ENCODE peak calls at places on chromosomes 12 and 14, in eight cellular contexts. L, E, C, J, Q, Z, D and M are unnamed samples.

GRCh38 chr12:127293507-127294310 is 973.3 kb upstream of the TMEM132C start:
- DNase-seq in L (peak), E (no peak), C (peak), J (no peak), Q (peak), Z (no peak), D (peak), M (peak)

GRCh38 chr12:88775742-88776151 is 195.5 kb upstream of the KITLG start:
- DNase-seq in L (no peak), E (no peak), C (no peak), J (no peak), Q (no peak), Z (no peak), D (no peak), M (no peak)

GRCh38 chr14:88823968-88824313 is 510 bp upstream of the TTC8 start:
- DNase-seq in L (no peak), E (no peak), C (no peak), J (no peak), Q (no peak), Z (no peak), D (no peak), M (no peak)

GRCh38 chr12:56237552-56237951 is 7.7 kb downstream of the SLC39A5 start:
- DNase-seq in L (no peak), E (no peak), C (no peak), J (no peak), Q (no peak), Z (no peak), D (peak), M (no peak)

GRCh38 chr14:99931308-99931707 is 133.9 kb upstream of the EVL start:
- DNase-seq in L (no peak), E (no peak), C (no peak), J (no peak), Q (no peak), Z (no peak), D (no peak), M (no peak)

GRCh38 chr14:75454963-75455546 is 27.2 kb downstream of the JDP2 start:
- DNase-seq in L (peak), E (no peak), C (peak), J (no peak), Q (peak), Z (peak), D (peak), M (no peak)

GRCh38 chr12:16385779-16386646 is 38.6 kb downstream of the MGST1 start:
- DNase-seq in L (peak), E (no peak), C (peak), J (no peak), Q (peak), Z (peak), D (peak), M (peak)

GRCh38 chr12:49808686-49809368 is 19.4 kb downstream of the NCKAP5L start:
- DNase-seq in L (no peak), E (no peak), C (no peak), J (no peak), Q (no peak), Z (no peak), D (peak), M (no peak)

GRCh38 chr12:130396667-130397066 is 59.0 kb downstream of the PIWIL1 start:
- DNase-seq in L (no peak), E (no peak), C (no peak), J (no peak), Q (no peak), Z (no peak), D (no peak), M (no peak)

GRCh38 chr12:25377475-25378179 is 126.9 kb upstream of the KRAS start:
- DNase-seq in L (peak), E (peak), C (peak), J (no peak), Q (peak), Z (no peak), D (peak), M (peak)

GRCh38 chr14:106518054-106518943 is 991.9 kb downstream of the TMEM121 start:
- DNase-seq in L (no peak), E (peak), C (no peak), J (no peak), Q (no peak), Z (no peak), D (no peak), M (no peak)

GRCh38 chr12:129520736-129521135 is 383.1 kb downstream of the TMEM132D start:
- DNase-seq in L (no peak), E (no peak), C (peak), J (no peak), Q (no peak), Z (peak), D (peak), M (no peak)

GRCh38 chr14:79332504-79333197 is 878.7 kb downstream of the DIO2 start:
- DNase-seq in L (no peak), E (no peak), C (no peak), J (no peak), Q (no peak), Z (no peak), D (peak), M (no peak)
- H3K4me3 ChIP-seq in L (no peak), E (no peak), C (no peak), J (no peak), Q (no peak), Z (no peak), D (no peak), M (no peak)

DNA sequence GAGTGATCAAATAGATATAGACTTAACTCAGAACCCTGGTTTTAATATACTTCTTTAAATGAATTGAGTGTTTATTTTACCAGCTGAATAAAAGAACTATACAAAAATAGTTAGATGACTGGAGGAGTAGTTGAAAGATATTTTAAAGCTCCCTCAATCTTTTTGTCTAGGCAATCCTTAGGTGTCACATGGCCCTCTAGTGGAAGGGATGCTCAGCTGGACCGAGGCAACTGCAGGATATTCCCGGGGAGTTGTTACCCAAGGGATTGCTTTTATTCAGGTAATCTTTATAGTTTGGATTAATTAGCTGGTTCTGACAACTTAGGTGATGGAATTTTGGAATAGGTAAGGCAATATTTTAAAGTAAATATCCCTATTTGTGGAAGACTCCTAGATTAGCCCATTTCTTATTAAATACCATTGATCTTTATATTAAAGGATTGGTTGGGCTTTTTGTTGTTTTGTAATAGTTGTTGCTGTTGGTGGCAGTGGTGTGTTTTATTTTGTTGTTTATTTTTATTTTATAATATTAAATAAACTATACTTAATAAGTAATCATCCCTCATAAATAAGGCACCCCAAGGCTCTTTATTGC is 57.1 kb downstream of the ZDHHC17 start:
- DNase-seq in L (peak), E (no peak), C (peak), J (no peak), Q (peak), Z (no peak), D (peak), M (peak)
- TF ChIP-seq CTCF in L (peak), E (no peak), C (peak), J (peak), Q (peak), Z (peak), D (peak), M (peak)

GRCh38 chr14:78959674-78960264 is 789.6 kb downstream of the NRXN3 start:
- DNase-seq in L (peak), E (peak), C (peak), J (no peak), Q (peak), Z (peak), D (peak), M (peak)
- H3K4me3 ChIP-seq in L (no peak), E (no peak), C (no peak), J (peak), Q (peak), Z (no peak), D (peak), M (no peak)

DNA sequence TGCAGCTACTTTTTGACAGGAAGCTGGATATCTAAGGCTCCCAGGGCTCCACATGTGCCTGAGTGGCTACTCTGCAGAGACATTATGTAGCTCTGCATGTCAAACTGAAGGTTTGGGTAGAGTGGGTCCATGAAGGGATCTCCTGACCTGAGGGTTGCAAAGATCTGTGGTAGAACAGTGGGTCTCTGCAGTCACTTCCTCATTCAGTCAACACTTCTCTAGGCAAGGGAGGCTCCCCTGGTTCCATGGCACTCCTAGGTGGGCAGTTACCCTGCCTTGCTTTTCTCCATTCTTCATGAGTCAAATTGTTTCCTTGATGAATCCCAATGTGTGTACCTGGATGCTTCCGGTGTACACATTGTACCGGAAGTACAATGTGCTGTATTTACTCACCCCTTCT is 57.4 kb downstream of the CMAS start:
- DNase-seq in L (no peak), E (no peak), C (no peak), J (no peak), Q (no peak), Z (no peak), D (no peak), M (no peak)
- TF ChIP-seq CTCF in L (no peak), E (no peak), C (no peak), J (no peak), Q (no peak), Z (no peak), D (no peak), M (no peak)

GRCh38 chr12:77941396-77941795 is 110.7 kb downstream of the NAV3 start:
- DNase-seq in L (no peak), E (no peak), C (no peak), J (no peak), Q (no peak), Z (no peak), D (no peak), M (no peak)
- H3K4me3 ChIP-seq in L (peak), E (no peak), C (peak), J (no peak), Q (peak), Z (peak), D (peak), M (peak)

DNA sequence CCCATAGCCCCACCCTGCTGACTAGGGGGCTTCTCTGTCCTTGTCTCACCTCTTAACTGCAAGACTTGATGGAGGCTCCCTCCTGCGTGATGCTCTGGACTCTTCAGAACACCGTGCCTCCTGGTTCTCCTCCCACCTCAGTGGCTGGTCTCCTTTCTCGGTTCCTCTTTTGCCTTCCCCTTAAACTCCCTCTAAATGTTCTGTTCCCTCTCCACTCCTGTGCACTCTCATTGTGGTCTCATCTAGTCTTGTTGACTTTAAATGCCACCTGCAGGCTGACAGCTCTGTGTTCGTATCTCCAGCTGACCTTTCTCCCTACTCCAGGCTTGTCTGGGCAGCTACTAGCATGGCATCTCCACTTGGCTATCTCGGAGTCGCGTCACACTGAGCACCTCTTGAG is 28.3 kb downstream of the DYNC1H1 start:
- DNase-seq in L (no peak), E (no peak), C (no peak), J (no peak), Q (no peak), Z (no peak), D (no peak), M (no peak)
- TF ChIP-seq CTCF in L (no peak), E (no peak), C (no peak), J (no peak), Q (no peak), Z (no peak), D (no peak), M (no peak)

GRCh38 chr14:36511981-36512584 is 7.9 kb downstream of the NKX2-1 start:
- DNase-seq in L (no peak), E (no peak), C (no peak), J (no peak), Q (no peak), Z (no peak), D (no peak), M (no peak)

GRCh38 chr14:36509056-36509917 is 10.7 kb downstream of the NKX2-1 start:
- DNase-seq in L (no peak), E (no peak), C (no peak), J (no peak), Q (no peak), Z (no peak), D (no peak), M (no peak)

GRCh38 chr14:36512585-36513003 is 7.4 kb downstream of the NKX2-1 start:
- DNase-seq in L (no peak), E (no peak), C (no peak), J (no peak), Q (no peak), Z (no peak), D (no peak), M (no peak)

GRCh38 chr14:36510078-36510799 is 9.8 kb downstream of the NKX2-1 start:
- DNase-seq in L (no peak), E (no peak), C (no peak), J (peak), Q (no peak), Z (no peak), D (no peak), M (no peak)

DNA sequence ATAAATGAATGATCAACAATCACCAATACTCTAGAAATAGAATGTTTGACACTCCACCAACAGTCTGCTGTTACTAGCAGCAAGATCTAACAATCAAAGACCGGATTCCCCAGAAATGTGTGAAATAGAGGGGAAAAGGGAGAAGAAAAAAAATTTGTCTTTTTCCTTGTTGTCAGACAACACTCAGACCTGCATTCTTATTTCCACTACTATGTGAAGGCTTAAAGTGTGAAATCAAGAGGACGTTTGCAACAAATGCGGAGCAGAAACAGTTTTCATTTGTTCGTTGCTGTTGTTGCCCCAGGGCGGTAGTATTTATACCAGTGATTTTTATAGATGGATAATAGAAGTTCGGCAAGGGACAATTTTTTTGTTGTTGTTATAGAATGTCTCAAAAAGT is 9.2 kb downstream of the NKX2-1 start:
- DNase-seq in L (no peak), E (no peak), C (no peak), J (no peak), Q (no peak), Z (no peak), D (no peak), M (no peak)
- H3K4me3 ChIP-seq in L (no peak), E (no peak), C (no peak), J (no peak), Q (no peak), Z (no peak), D (no peak), M (no peak)

GRCh38 chr12:106224392-106224706 is 23.5 kb downstream of the CKAP4 start:
- DNase-seq in L (no peak), E (no peak), C (no peak), J (no peak), Q (no peak), Z (no peak), D (no peak), M (no peak)
- TF ChIP-seq CTCF in L (no peak), E (peak), C (peak), J (no peak), Q (no peak), Z (no peak), D (no peak), M (no peak)

DNA sequence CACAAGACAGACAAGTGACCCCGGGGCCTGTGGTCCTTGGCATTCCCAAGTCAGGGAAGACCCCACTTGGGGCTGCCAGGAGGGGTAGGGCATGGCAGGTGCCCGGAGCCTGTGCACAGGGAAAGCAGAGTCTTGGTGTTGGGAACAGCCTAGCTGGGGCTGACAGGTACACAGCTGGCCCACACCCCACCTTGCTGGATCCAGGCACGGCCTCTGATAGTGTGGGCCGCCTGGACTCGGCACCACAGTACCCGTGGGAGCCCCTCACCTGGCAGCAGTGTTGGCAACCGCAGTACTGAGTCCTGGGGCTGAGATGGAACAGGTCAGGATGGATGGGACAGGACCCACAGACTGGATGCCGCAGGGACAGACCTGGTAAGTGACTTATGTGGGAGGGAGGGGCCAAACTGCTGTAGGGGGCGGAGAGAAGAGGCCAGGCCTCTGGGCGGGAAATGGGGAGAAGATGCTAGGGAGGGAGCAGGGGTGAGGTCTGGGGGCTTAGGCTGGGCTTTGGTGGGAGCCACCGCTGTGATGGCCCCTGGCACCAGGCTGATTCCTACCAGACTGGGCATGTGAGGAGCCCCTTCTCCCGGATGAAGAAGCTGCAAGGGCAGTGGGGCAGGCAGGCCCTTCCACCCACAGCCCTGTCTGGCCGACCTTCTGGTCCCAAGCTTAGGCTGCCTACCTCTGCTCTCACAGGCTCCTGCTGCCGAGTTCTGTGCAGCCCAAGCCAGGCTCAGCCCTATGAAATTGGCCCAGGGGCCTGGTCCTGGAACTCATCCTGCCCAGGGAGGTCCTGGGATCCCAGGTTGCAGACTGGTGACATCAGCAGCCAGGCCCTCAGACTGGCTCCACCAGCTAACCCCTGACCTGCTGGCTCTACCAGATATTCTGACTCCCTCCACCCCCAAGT is at the start of gene TGM1:
- DNase-seq in L (no peak), E (no peak), C (no peak), J (no peak), Q (no peak), Z (no peak), D (no peak), M (no peak)
- H3K4me3 ChIP-seq in L (no peak), E (no peak), C (no peak), J (no peak), Q (no peak), Z (no peak), D (no peak), M (no peak)